ENCODE peak calls at places on chromosomes 1 and 21, in nine cellular contexts. One of them, this sample, is unnamed.

GRCh38 chr1:111197598-111198289 is 2.7 kb downstream of the DENND2D start:
- DNase-seq in CD4-positive, alpha-beta T cell: peak
- DNase-seq in hippocampal formation: no peak
- DNase-seq in H1: peak
- DNase-seq in activated naive CD8-positive, alpha-beta T cell treated with anti-CD3 and anti-CD28 coated beads, Interleukin-2, amount 50 U/mL, for 24 hours: peak
- DNase-seq in activated CD4-positive, CD25-positive, alpha-beta regulatory T cell treated with anti-CD3 and anti-CD28 coated beads, Interleukin-2, amount 50 U/mL, for 72 hours: no peak
- DNase-seq in endothelial cell: peak
- DNase-seq in central memory CD4-positive, alpha-beta T cell: peak
- DNase-seq in NCI-H2029: no peak
- DNase-seq in this sample: no peak

GRCh38 chr1:90537606-90538362 is 179.3 kb downstream of the BARHL2 start:
- DNase-seq in H1: no peak
- DNase-seq in NCI-H2029: no peak
- DNase-seq in central memory CD4-positive, alpha-beta T cell: no peak
- DNase-seq in activated CD4-positive, CD25-positive, alpha-beta regulatory T cell treated with anti-CD3 and anti-CD28 coated beads, Interleukin-2, amount 50 U/mL, for 72 hours: no peak
- DNase-seq in activated naive CD8-positive, alpha-beta T cell treated with anti-CD3 and anti-CD28 coated beads, Interleukin-2, amount 50 U/mL, for 24 hours: no peak
- DNase-seq in endothelial cell: no peak
- DNase-seq in hippocampal formation: no peak
- DNase-seq in CD4-positive, alpha-beta T cell: no peak
- DNase-seq in this sample: no peak

GRCh38 chr1:220908757-220909156 is 29.5 kb downstream of the HLX start:
- DNase-seq in central memory CD4-positive, alpha-beta T cell: no peak
- DNase-seq in activated CD4-positive, CD25-positive, alpha-beta regulatory T cell treated with anti-CD3 and anti-CD28 coated beads, Interleukin-2, amount 50 U/mL, for 72 hours: no peak
- DNase-seq in endothelial cell: no peak
- DNase-seq in hippocampal formation: no peak
- DNase-seq in NCI-H2029: no peak
- DNase-seq in activated naive CD8-positive, alpha-beta T cell treated with anti-CD3 and anti-CD28 coated beads, Interleukin-2, amount 50 U/mL, for 24 hours: no peak
- DNase-seq in H1: no peak
- DNase-seq in CD4-positive, alpha-beta T cell: no peak
- DNase-seq in this sample: peak

GRCh38 chr1:76038306-76039004 is 36.1 kb upstream of the ST6GALNAC3 start:
- DNase-seq in activated naive CD8-positive, alpha-beta T cell treated with anti-CD3 and anti-CD28 coated beads, Interleukin-2, amount 50 U/mL, for 24 hours: no peak
- DNase-seq in activated CD4-positive, CD25-positive, alpha-beta regulatory T cell treated with anti-CD3 and anti-CD28 coated beads, Interleukin-2, amount 50 U/mL, for 72 hours: no peak
- DNase-seq in H1: no peak
- DNase-seq in hippocampal formation: no peak
- DNase-seq in endothelial cell: no peak
- DNase-seq in CD4-positive, alpha-beta T cell: no peak
- DNase-seq in NCI-H2029: no peak
- DNase-seq in central memory CD4-positive, alpha-beta T cell: no peak
- DNase-seq in this sample: no peak

GRCh38 chr1:89995595-89996397 is 886 bp downstream of the ZNF326 start:
- DNase-seq in CD4-positive, alpha-beta T cell: no peak
- DNase-seq in endothelial cell: no peak
- DNase-seq in activated CD4-positive, CD25-positive, alpha-beta regulatory T cell treated with anti-CD3 and anti-CD28 coated beads, Interleukin-2, amount 50 U/mL, for 72 hours: no peak
- DNase-seq in central memory CD4-positive, alpha-beta T cell: no peak
- DNase-seq in hippocampal formation: peak
- DNase-seq in H1: no peak
- DNase-seq in activated naive CD8-positive, alpha-beta T cell treated with anti-CD3 and anti-CD28 coated beads, Interleukin-2, amount 50 U/mL, for 24 hours: no peak
- DNase-seq in NCI-H2029: peak
- DNase-seq in this sample: no peak

GRCh38 chr1:204349602-204350001 is 10.1 kb downstream of the PLEKHA6 start:
- DNase-seq in endothelial cell: no peak
- DNase-seq in activated naive CD8-positive, alpha-beta T cell treated with anti-CD3 and anti-CD28 coated beads, Interleukin-2, amount 50 U/mL, for 24 hours: no peak
- DNase-seq in activated CD4-positive, CD25-positive, alpha-beta regulatory T cell treated with anti-CD3 and anti-CD28 coated beads, Interleukin-2, amount 50 U/mL, for 72 hours: no peak
- DNase-seq in H1: no peak
- DNase-seq in hippocampal formation: no peak
- DNase-seq in NCI-H2029: no peak
- DNase-seq in central memory CD4-positive, alpha-beta T cell: no peak
- DNase-seq in CD4-positive, alpha-beta T cell: no peak
- DNase-seq in this sample: no peak

GRCh38 chr21:22795644-22796043 is 1797.4 kb downstream of the NCAM2 start:
- DNase-seq in CD4-positive, alpha-beta T cell: no peak
- DNase-seq in activated CD4-positive, CD25-positive, alpha-beta regulatory T cell treated with anti-CD3 and anti-CD28 coated beads, Interleukin-2, amount 50 U/mL, for 72 hours: no peak
- DNase-seq in NCI-H2029: no peak
- DNase-seq in H1: no peak
- DNase-seq in endothelial cell: no peak
- DNase-seq in central memory CD4-positive, alpha-beta T cell: no peak
- DNase-seq in hippocampal formation: no peak
- DNase-seq in activated naive CD8-positive, alpha-beta T cell treated with anti-CD3 and anti-CD28 coated beads, Interleukin-2, amount 50 U/mL, for 24 hours: no peak
- DNase-seq in this sample: no peak

GRCh38 chr1:178513278-178513983 is 522 bp downstream of the TEX35 start:
- DNase-seq in H1: no peak
- DNase-seq in central memory CD4-positive, alpha-beta T cell: no peak
- DNase-seq in activated naive CD8-positive, alpha-beta T cell treated with anti-CD3 and anti-CD28 coated beads, Interleukin-2, amount 50 U/mL, for 24 hours: no peak
- DNase-seq in NCI-H2029: no peak
- DNase-seq in endothelial cell: no peak
- DNase-seq in activated CD4-positive, CD25-positive, alpha-beta regulatory T cell treated with anti-CD3 and anti-CD28 coated beads, Interleukin-2, amount 50 U/mL, for 72 hours: no peak
- DNase-seq in CD4-positive, alpha-beta T cell: no peak
- DNase-seq in hippocampal formation: no peak
- DNase-seq in this sample: no peak

GRCh38 chr1:63779338-63779819 is 5.6 kb downstream of the ROR1 start:
- DNase-seq in hippocampal formation: no peak
- DNase-seq in CD4-positive, alpha-beta T cell: no peak
- DNase-seq in activated CD4-positive, CD25-positive, alpha-beta regulatory T cell treated with anti-CD3 and anti-CD28 coated beads, Interleukin-2, amount 50 U/mL, for 72 hours: no peak
- DNase-seq in activated naive CD8-positive, alpha-beta T cell treated with anti-CD3 and anti-CD28 coated beads, Interleukin-2, amount 50 U/mL, for 24 hours: no peak
- DNase-seq in H1: no peak
- DNase-seq in central memory CD4-positive, alpha-beta T cell: no peak
- DNase-seq in endothelial cell: no peak
- DNase-seq in NCI-H2029: no peak
- DNase-seq in this sample: peak

GRCh38 chr1:245105815-245106410 is 48.9 kb upstream of the KIF26B start:
- DNase-seq in endothelial cell: no peak
- DNase-seq in activated CD4-positive, CD25-positive, alpha-beta regulatory T cell treated with anti-CD3 and anti-CD28 coated beads, Interleukin-2, amount 50 U/mL, for 72 hours: no peak
- DNase-seq in central memory CD4-positive, alpha-beta T cell: no peak
- DNase-seq in hippocampal formation: no peak
- DNase-seq in CD4-positive, alpha-beta T cell: no peak
- DNase-seq in H1: no peak
- DNase-seq in activated naive CD8-positive, alpha-beta T cell treated with anti-CD3 and anti-CD28 coated beads, Interleukin-2, amount 50 U/mL, for 24 hours: no peak
- DNase-seq in NCI-H2029: no peak
- DNase-seq in this sample: no peak

GRCh38 chr1:117627562-117628165 is 21.8 kb downstream of the TENT5C start:
- DNase-seq in NCI-H2029: peak
- DNase-seq in hippocampal formation: no peak
- DNase-seq in endothelial cell: no peak
- DNase-seq in H1: no peak
- DNase-seq in CD4-positive, alpha-beta T cell: no peak
- DNase-seq in central memory CD4-positive, alpha-beta T cell: no peak
- DNase-seq in activated naive CD8-positive, alpha-beta T cell treated with anti-CD3 and anti-CD28 coated beads, Interleukin-2, amount 50 U/mL, for 24 hours: no peak
- DNase-seq in activated CD4-positive, CD25-positive, alpha-beta regulatory T cell treated with anti-CD3 and anti-CD28 coated beads, Interleukin-2, amount 50 U/mL, for 72 hours: no peak
- DNase-seq in this sample: no peak

GRCh38 chr21:40512590-40512989 is 334.4 kb downstream of the DSCAM start:
- DNase-seq in hippocampal formation: no peak
- DNase-seq in central memory CD4-positive, alpha-beta T cell: no peak
- DNase-seq in CD4-positive, alpha-beta T cell: no peak
- DNase-seq in H1: no peak
- DNase-seq in NCI-H2029: no peak
- DNase-seq in activated naive CD8-positive, alpha-beta T cell treated with anti-CD3 and anti-CD28 coated beads, Interleukin-2, amount 50 U/mL, for 24 hours: peak
- DNase-seq in activated CD4-positive, CD25-positive, alpha-beta regulatory T cell treated with anti-CD3 and anti-CD28 coated beads, Interleukin-2, amount 50 U/mL, for 72 hours: no peak
- DNase-seq in endothelial cell: no peak
- DNase-seq in this sample: no peak

GRCh38 chr1:34904236-34905097 is 25.0 kb downstream of the DLGAP3 start:
- DNase-seq in CD4-positive, alpha-beta T cell: no peak
- DNase-seq in H1: no peak
- DNase-seq in central memory CD4-positive, alpha-beta T cell: no peak
- DNase-seq in activated CD4-positive, CD25-positive, alpha-beta regulatory T cell treated with anti-CD3 and anti-CD28 coated beads, Interleukin-2, amount 50 U/mL, for 72 hours: no peak
- DNase-seq in hippocampal formation: no peak
- DNase-seq in NCI-H2029: no peak
- DNase-seq in activated naive CD8-positive, alpha-beta T cell treated with anti-CD3 and anti-CD28 coated beads, Interleukin-2, amount 50 U/mL, for 24 hours: no peak
- DNase-seq in endothelial cell: no peak
- DNase-seq in this sample: no peak

GRCh38 chr1:5990913-5991783 is 1.1 kb downstream of the NPHP4 start:
- DNase-seq in hippocampal formation: no peak
- DNase-seq in H1: no peak
- DNase-seq in CD4-positive, alpha-beta T cell: no peak
- DNase-seq in NCI-H2029: no peak
- DNase-seq in activated naive CD8-positive, alpha-beta T cell treated with anti-CD3 and anti-CD28 coated beads, Interleukin-2, amount 50 U/mL, for 24 hours: peak
- DNase-seq in activated CD4-positive, CD25-positive, alpha-beta regulatory T cell treated with anti-CD3 and anti-CD28 coated beads, Interleukin-2, amount 50 U/mL, for 72 hours: peak
- DNase-seq in central memory CD4-positive, alpha-beta T cell: peak
- DNase-seq in endothelial cell: peak
- DNase-seq in this sample: no peak

GRCh38 chr1:171172471-171172870 is 12.6 kb upstream of the FMO2 start:
- DNase-seq in central memory CD4-positive, alpha-beta T cell: no peak
- DNase-seq in endothelial cell: no peak
- DNase-seq in activated CD4-positive, CD25-positive, alpha-beta regulatory T cell treated with anti-CD3 and anti-CD28 coated beads, Interleukin-2, amount 50 U/mL, for 72 hours: no peak
- DNase-seq in hippocampal formation: no peak
- DNase-seq in NCI-H2029: no peak
- DNase-seq in activated naive CD8-positive, alpha-beta T cell treated with anti-CD3 and anti-CD28 coated beads, Interleukin-2, amount 50 U/mL, for 24 hours: no peak
- DNase-seq in H1: no peak
- DNase-seq in CD4-positive, alpha-beta T cell: no peak
- DNase-seq in this sample: no peak

GRCh38 chr1:201126832-201127754 is at the start of gene ASCL5:
- DNase-seq in hippocampal formation: no peak
- DNase-seq in central memory CD4-positive, alpha-beta T cell: no peak
- DNase-seq in CD4-positive, alpha-beta T cell: no peak
- DNase-seq in NCI-H2029: peak
- DNase-seq in H1: no peak
- DNase-seq in activated CD4-positive, CD25-positive, alpha-beta regulatory T cell treated with anti-CD3 and anti-CD28 coated beads, Interleukin-2, amount 50 U/mL, for 72 hours: no peak
- DNase-seq in endothelial cell: no peak
- DNase-seq in activated naive CD8-positive, alpha-beta T cell treated with anti-CD3 and anti-CD28 coated beads, Interleukin-2, amount 50 U/mL, for 24 hours: no peak
- DNase-seq in this sample: no peak

GRCh38 chr1:236516929-236517704 is 6.7 kb upstream of the LGALS8 start:
- DNase-seq in hippocampal formation: no peak
- DNase-seq in NCI-H2029: peak
- DNase-seq in H1: no peak
- DNase-seq in endothelial cell: no peak
- DNase-seq in central memory CD4-positive, alpha-beta T cell: peak
- DNase-seq in activated naive CD8-positive, alpha-beta T cell treated with anti-CD3 and anti-CD28 coated beads, Interleukin-2, amount 50 U/mL, for 24 hours: no peak
- DNase-seq in activated CD4-positive, CD25-positive, alpha-beta regulatory T cell treated with anti-CD3 and anti-CD28 coated beads, Interleukin-2, amount 50 U/mL, for 72 hours: no peak
- DNase-seq in CD4-positive, alpha-beta T cell: no peak
- DNase-seq in this sample: no peak

GRCh38 chr1:24721533-24721932 is 23.7 kb upstream of the CLIC4 start:
- DNase-seq in central memory CD4-positive, alpha-beta T cell: no peak
- DNase-seq in NCI-H2029: no peak
- DNase-seq in H1: no peak
- DNase-seq in hippocampal formation: no peak
- DNase-seq in activated naive CD8-positive, alpha-beta T cell treated with anti-CD3 and anti-CD28 coated beads, Interleukin-2, amount 50 U/mL, for 24 hours: no peak
- DNase-seq in endothelial cell: no peak
- DNase-seq in CD4-positive, alpha-beta T cell: no peak
- DNase-seq in activated CD4-positive, CD25-positive, alpha-beta regulatory T cell treated with anti-CD3 and anti-CD28 coated beads, Interleukin-2, amount 50 U/mL, for 72 hours: no peak
- DNase-seq in this sample: no peak

GRCh38 chr1:150272379-150272840 is at the start of gene C1orf54:
- DNase-seq in CD4-positive, alpha-beta T cell: no peak
- DNase-seq in activated naive CD8-positive, alpha-beta T cell treated with anti-CD3 and anti-CD28 coated beads, Interleukin-2, amount 50 U/mL, for 24 hours: no peak
- DNase-seq in central memory CD4-positive, alpha-beta T cell: no peak
- DNase-seq in NCI-H2029: no peak
- DNase-seq in H1: no peak
- DNase-seq in hippocampal formation: peak
- DNase-seq in endothelial cell: peak
- DNase-seq in activated CD4-positive, CD25-positive, alpha-beta regulatory T cell treated with anti-CD3 and anti-CD28 coated beads, Interleukin-2, amount 50 U/mL, for 72 hours: no peak
- DNase-seq in this sample: peak

GRCh38 chr1:23283660-23284602 is 60.2 kb downstream of the HNRNPR start:
- DNase-seq in endothelial cell: no peak
- DNase-seq in NCI-H2029: no peak
- DNase-seq in central memory CD4-positive, alpha-beta T cell: no peak
- DNase-seq in H1: no peak
- DNase-seq in activated CD4-positive, CD25-positive, alpha-beta regulatory T cell treated with anti-CD3 and anti-CD28 coated beads, Interleukin-2, amount 50 U/mL, for 72 hours: no peak
- DNase-seq in activated naive CD8-positive, alpha-beta T cell treated with anti-CD3 and anti-CD28 coated beads, Interleukin-2, amount 50 U/mL, for 24 hours: no peak
- DNase-seq in CD4-positive, alpha-beta T cell: no peak
- DNase-seq in hippocampal formation: peak
- DNase-seq in this sample: no peak

GRCh38 chr1:8551057-8551456 is 233.1 kb downstream of the SLC45A1 start:
- DNase-seq in activated CD4-positive, CD25-positive, alpha-beta regulatory T cell treated with anti-CD3 and anti-CD28 coated beads, Interleukin-2, amount 50 U/mL, for 72 hours: no peak
- DNase-seq in NCI-H2029: no peak
- DNase-seq in hippocampal formation: no peak
- DNase-seq in CD4-positive, alpha-beta T cell: no peak
- DNase-seq in H1: no peak
- DNase-seq in activated naive CD8-positive, alpha-beta T cell treated with anti-CD3 and anti-CD28 coated beads, Interleukin-2, amount 50 U/mL, for 24 hours: no peak
- DNase-seq in endothelial cell: no peak
- DNase-seq in central memory CD4-positive, alpha-beta T cell: no peak
- DNase-seq in this sample: no peak

GRCh38 chr1:12528021-12528852 is 89.8 kb downstream of the DHRS3 start:
- DNase-seq in endothelial cell: no peak
- DNase-seq in central memory CD4-positive, alpha-beta T cell: no peak
- DNase-seq in NCI-H2029: peak
- DNase-seq in activated naive CD8-positive, alpha-beta T cell treated with anti-CD3 and anti-CD28 coated beads, Interleukin-2, amount 50 U/mL, for 24 hours: no peak
- DNase-seq in H1: no peak
- DNase-seq in activated CD4-positive, CD25-positive, alpha-beta regulatory T cell treated with anti-CD3 and anti-CD28 coated beads, Interleukin-2, amount 50 U/mL, for 72 hours: no peak
- DNase-seq in hippocampal formation: no peak
- DNase-seq in CD4-positive, alpha-beta T cell: no peak
- DNase-seq in this sample: peak

GRCh38 chr1:109240158-109241152 is 8.9 kb upstream of the CELSR2 start:
- DNase-seq in hippocampal formation: no peak
- DNase-seq in endothelial cell: no peak
- DNase-seq in activated naive CD8-positive, alpha-beta T cell treated with anti-CD3 and anti-CD28 coated beads, Interleukin-2, amount 50 U/mL, for 24 hours: no peak
- DNase-seq in H1: no peak
- DNase-seq in activated CD4-positive, CD25-positive, alpha-beta regulatory T cell treated with anti-CD3 and anti-CD28 coated beads, Interleukin-2, amount 50 U/mL, for 72 hours: no peak
- DNase-seq in CD4-positive, alpha-beta T cell: no peak
- DNase-seq in NCI-H2029: no peak
- DNase-seq in central memory CD4-positive, alpha-beta T cell: peak
- DNase-seq in this sample: peak

GRCh38 chr1:8259498-8260290 is 58.2 kb upstream of the SLC45A1 start:
- DNase-seq in activated naive CD8-positive, alpha-beta T cell treated with anti-CD3 and anti-CD28 coated beads, Interleukin-2, amount 50 U/mL, for 24 hours: no peak
- DNase-seq in CD4-positive, alpha-beta T cell: no peak
- DNase-seq in central memory CD4-positive, alpha-beta T cell: no peak
- DNase-seq in NCI-H2029: peak
- DNase-seq in hippocampal formation: no peak
- DNase-seq in endothelial cell: no peak
- DNase-seq in activated CD4-positive, CD25-positive, alpha-beta regulatory T cell treated with anti-CD3 and anti-CD28 coated beads, Interleukin-2, amount 50 U/mL, for 72 hours: no peak
- DNase-seq in H1: no peak
- DNase-seq in this sample: peak

GRCh38 chr21:28513450-28513849 is 479.2 kb downstream of the LTN1 start:
- DNase-seq in NCI-H2029: no peak
- DNase-seq in activated CD4-positive, CD25-positive, alpha-beta regulatory T cell treated with anti-CD3 and anti-CD28 coated beads, Interleukin-2, amount 50 U/mL, for 72 hours: no peak
- DNase-seq in hippocampal formation: no peak
- DNase-seq in activated naive CD8-positive, alpha-beta T cell treated with anti-CD3 and anti-CD28 coated beads, Interleukin-2, amount 50 U/mL, for 24 hours: no peak
- DNase-seq in H1: no peak
- DNase-seq in CD4-positive, alpha-beta T cell: no peak
- DNase-seq in central memory CD4-positive, alpha-beta T cell: no peak
- DNase-seq in endothelial cell: no peak
- DNase-seq in this sample: no peak

GRCh38 chr1:115829023-115829674 is 11.8 kb downstream of the NHLH2 start:
- DNase-seq in activated naive CD8-positive, alpha-beta T cell treated with anti-CD3 and anti-CD28 coated beads, Interleukin-2, amount 50 U/mL, for 24 hours: no peak
- DNase-seq in activated CD4-positive, CD25-positive, alpha-beta regulatory T cell treated with anti-CD3 and anti-CD28 coated beads, Interleukin-2, amount 50 U/mL, for 72 hours: no peak
- DNase-seq in H1: no peak
- DNase-seq in hippocampal formation: no peak
- DNase-seq in central memory CD4-positive, alpha-beta T cell: no peak
- DNase-seq in endothelial cell: no peak
- DNase-seq in CD4-positive, alpha-beta T cell: no peak
- DNase-seq in NCI-H2029: no peak
- DNase-seq in this sample: peak

GRCh38 chr1:198556969-198557368 is 16.5 kb upstream of the ATP6V1G3 start:
- DNase-seq in hippocampal formation: no peak
- DNase-seq in H1: no peak
- DNase-seq in activated CD4-positive, CD25-positive, alpha-beta regulatory T cell treated with anti-CD3 and anti-CD28 coated beads, Interleukin-2, amount 50 U/mL, for 72 hours: peak
- DNase-seq in central memory CD4-positive, alpha-beta T cell: peak
- DNase-seq in CD4-positive, alpha-beta T cell: peak
- DNase-seq in activated naive CD8-positive, alpha-beta T cell treated with anti-CD3 and anti-CD28 coated beads, Interleukin-2, amount 50 U/mL, for 24 hours: peak
- DNase-seq in endothelial cell: no peak
- DNase-seq in NCI-H2029: no peak
- DNase-seq in this sample: no peak

GRCh38 chr1:111436726-111437125 is 9.2 kb upstream of the OVGP1 start:
- DNase-seq in NCI-H2029: no peak
- DNase-seq in central memory CD4-positive, alpha-beta T cell: no peak
- DNase-seq in CD4-positive, alpha-beta T cell: no peak
- DNase-seq in hippocampal formation: no peak
- DNase-seq in activated naive CD8-positive, alpha-beta T cell treated with anti-CD3 and anti-CD28 coated beads, Interleukin-2, amount 50 U/mL, for 24 hours: no peak
- DNase-seq in endothelial cell: no peak
- DNase-seq in H1: no peak
- DNase-seq in activated CD4-positive, CD25-positive, alpha-beta regulatory T cell treated with anti-CD3 and anti-CD28 coated beads, Interleukin-2, amount 50 U/mL, for 72 hours: no peak
- DNase-seq in this sample: no peak

GRCh38 chr1:178050084-178050483 is 43.8 kb upstream of the RASAL2 start:
- DNase-seq in H1: no peak
- DNase-seq in hippocampal formation: no peak
- DNase-seq in activated naive CD8-positive, alpha-beta T cell treated with anti-CD3 and anti-CD28 coated beads, Interleukin-2, amount 50 U/mL, for 24 hours: no peak
- DNase-seq in NCI-H2029: no peak
- DNase-seq in endothelial cell: no peak
- DNase-seq in central memory CD4-positive, alpha-beta T cell: no peak
- DNase-seq in CD4-positive, alpha-beta T cell: no peak
- DNase-seq in activated CD4-positive, CD25-positive, alpha-beta regulatory T cell treated with anti-CD3 and anti-CD28 coated beads, Interleukin-2, amount 50 U/mL, for 72 hours: no peak
- DNase-seq in this sample: no peak

GRCh38 chr21:42132183-42132582 is 61.1 kb downstream of the UMODL1 start:
- DNase-seq in H1: no peak
- DNase-seq in NCI-H2029: no peak
- DNase-seq in activated CD4-positive, CD25-positive, alpha-beta regulatory T cell treated with anti-CD3 and anti-CD28 coated beads, Interleukin-2, amount 50 U/mL, for 72 hours: no peak
- DNase-seq in endothelial cell: no peak
- DNase-seq in hippocampal formation: no peak
- DNase-seq in activated naive CD8-positive, alpha-beta T cell treated with anti-CD3 and anti-CD28 coated beads, Interleukin-2, amount 50 U/mL, for 24 hours: no peak
- DNase-seq in central memory CD4-positive, alpha-beta T cell: no peak
- DNase-seq in CD4-positive, alpha-beta T cell: no peak
- DNase-seq in this sample: no peak

This sample was measured in fibroblast of the conjunctiva.